ENCODE peak calls at places on chromosomes 5 and 9, in ten cellular contexts. B is sciatic nerve; K is HS-27A; J is tibial nerve; R is HTR-8/SVneo; E is stimulated activated CD4-positive, alpha-beta T cell treated with anti-CD3 and anti-CD28 coated beads, Interleukin-2, amount 100 ng/mL, for 4 hours; F is posterior cingulate gyrus; N is activated effector memory CD4-positive, alpha-beta T cell treated with Interleukin-2 at 50 U/mL for 16 hours; Z is ureter; X is suprapubic skin. D is an unnamed sample.

GRCh38 chr5:159768243-159768642 is 148.0 kb upstream of the ADRA1B start:
- DNase-seq in B (no peak), K (no peak), J (no peak), R (no peak), E (no peak), F (no peak), N (no peak), Z (no peak), X (no peak), D (no peak)

GRCh38 chr5:105695916-105696315 is 1974.8 kb downstream of the EFNA5 start:
- DNase-seq in B (no peak), K (no peak), J (no peak), R (no peak), E (no peak), F (no peak), N (no peak), Z (no peak), X (no peak), D (no peak)

GRCh38 chr9:83359039-83359438 is 179.2 kb downstream of the FRMD3 start:
- DNase-seq in B (no peak), K (no peak), J (no peak), R (no peak), E (no peak), F (no peak), N (no peak), Z (no peak), X (no peak), D (no peak)

GRCh38 chr9:109568568-109569210 is 70.6 kb upstream of the PTPN3 start:
- DNase-seq in B (no peak), K (no peak), J (no peak), R (no peak), E (no peak), F (no peak), N (no peak), Z (no peak), X (no peak), D (no peak)

GRCh38 chr5:96826071-96826470 is 18.3 kb upstream of the ERAP1 start:
- DNase-seq in B (no peak), K (no peak), J (no peak), R (no peak), E (no peak), F (no peak), N (no peak), Z (no peak), X (no peak), D (no peak)

GRCh38 chr9:16010221-16010620 is 457.4 kb downstream of the CCDC171 start:
- DNase-seq in B (no peak), K (no peak), J (no peak), R (no peak), E (no peak), F (no peak), N (no peak), Z (no peak), X (no peak), D (no peak)

GRCh38 chr9:127419306-127419705 is 4.9 kb upstream of the ZNF79 start:
- DNase-seq in B (no peak), K (no peak), J (no peak), R (no peak), E (no peak), F (no peak), N (no peak), Z (no peak), X (no peak), D (no peak)

GRCh38 chr5:81971086-81971693 is 633 bp upstream of the ATG10 start:
- DNase-seq in B (no peak), K (no peak), J (no peak), R (peak; percentile 39), E (no peak), F (no peak), N (no peak), Z (no peak), X (no peak), D (no peak)

GRCh38 chr5:39091940-39092580 is 17.9 kb upstream of the RICTOR start:
- DNase-seq in B (no peak), K (no peak), J (no peak), R (no peak), E (no peak), F (no peak), N (no peak), Z (no peak), X (no peak), D (no peak)

D was measured in activated B cell treated with CpG ODN at 0.5 μM for 24 hours.